ENCODE peak calls at places on chromosome 10, in nine cellular contexts. One of them, this sample, is unnamed.
A peak's percentile ranks its signal among the peaks of the same experiment; 100 is the strongest.

GRCh38 chr10:110725809-110726641 is 81.9 kb downstream of the RBM20 start:
- DNase-seq in iPS DF 6.9: no peak
- DNase-seq in iPS DF 19.7: no peak
- DNase-seq in epithelial cell of esophagus: peak; percentile 18
- DNase-seq in ureter: no peak
- DNase-seq in EH: peak; percentile 30
- DNase-seq in heart right ventricle: peak; percentile 34
- DNase-seq in fibroblast of villous mesenchyme: no peak
- DNase-seq in stimulated activated CD8-positive, alpha-beta memory T cell treated with anti-CD3 and anti-CD28 coated beads, Interleukin-7, amount 100 ng/mL, for 1 hour: no peak
- DNase-seq in this sample: peak; percentile 48

GRCh38 chr10:69474688-69475432 is 23.6 kb downstream of the TSPAN15 start:
- DNase-seq in EH: peak; percentile 95
- DNase-seq in iPS DF 6.9: no peak
- DNase-seq in ureter: no peak
- DNase-seq in iPS DF 19.7: no peak
- DNase-seq in heart right ventricle: peak; percentile 43
- DNase-seq in stimulated activated CD8-positive, alpha-beta memory T cell treated with anti-CD3 and anti-CD28 coated beads, Interleukin-7, amount 100 ng/mL, for 1 hour: no peak
- DNase-seq in fibroblast of villous mesenchyme: peak; percentile 98
- DNase-seq in epithelial cell of esophagus: peak; percentile 74
- DNase-seq in this sample: no peak

GRCh38 chr10:60298408-60299389 is 91.0 kb downstream of the ANK3 start:
- DNase-seq in stimulated activated CD8-positive, alpha-beta memory T cell treated with anti-CD3 and anti-CD28 coated beads, Interleukin-7, amount 100 ng/mL, for 1 hour: no peak
- DNase-seq in heart right ventricle: no peak
- DNase-seq in EH: no peak
- DNase-seq in ureter: no peak
- DNase-seq in fibroblast of villous mesenchyme: no peak
- DNase-seq in epithelial cell of esophagus: no peak
- DNase-seq in iPS DF 19.7: no peak
- DNase-seq in iPS DF 6.9: no peak
- DNase-seq in this sample: no peak

GRCh38 chr10:86671419-86671818 is 3.1 kb downstream of the LDB3 start:
- DNase-seq in fibroblast of villous mesenchyme: no peak
- DNase-seq in iPS DF 6.9: no peak
- DNase-seq in epithelial cell of esophagus: no peak
- DNase-seq in heart right ventricle: no peak
- DNase-seq in iPS DF 19.7: no peak
- DNase-seq in stimulated activated CD8-positive, alpha-beta memory T cell treated with anti-CD3 and anti-CD28 coated beads, Interleukin-7, amount 100 ng/mL, for 1 hour: no peak
- DNase-seq in ureter: peak; percentile 65
- DNase-seq in EH: no peak
- DNase-seq in this sample: peak; percentile 51

GRCh38 chr10:133186416-133187090 is 26.5 kb downstream of the KNDC1 start:
- DNase-seq in ureter: no peak
- DNase-seq in epithelial cell of esophagus: no peak
- DNase-seq in stimulated activated CD8-positive, alpha-beta memory T cell treated with anti-CD3 and anti-CD28 coated beads, Interleukin-7, amount 100 ng/mL, for 1 hour: no peak
- DNase-seq in fibroblast of villous mesenchyme: no peak
- DNase-seq in EH: no peak
- DNase-seq in iPS DF 6.9: no peak
- DNase-seq in iPS DF 19.7: no peak
- DNase-seq in heart right ventricle: no peak
- DNase-seq in this sample: no peak

GRCh38 chr10:124943301-124944092 is 1.6 kb downstream of the ZRANB1 start:
- DNase-seq in stimulated activated CD8-positive, alpha-beta memory T cell treated with anti-CD3 and anti-CD28 coated beads, Interleukin-7, amount 100 ng/mL, for 1 hour: no peak
- DNase-seq in heart right ventricle: no peak
- DNase-seq in epithelial cell of esophagus: peak; percentile 64
- DNase-seq in ureter: no peak
- DNase-seq in fibroblast of villous mesenchyme: peak; percentile 98
- DNase-seq in iPS DF 6.9: no peak
- DNase-seq in iPS DF 19.7: no peak
- DNase-seq in EH: peak; percentile 80
- DNase-seq in this sample: no peak

GRCh38 chr10:113958631-113959382 is 84.9 kb upstream of the ADRB1 start:
- DNase-seq in heart right ventricle: no peak
- DNase-seq in epithelial cell of esophagus: peak; percentile 74
- DNase-seq in stimulated activated CD8-positive, alpha-beta memory T cell treated with anti-CD3 and anti-CD28 coated beads, Interleukin-7, amount 100 ng/mL, for 1 hour: no peak
- DNase-seq in iPS DF 19.7: no peak
- DNase-seq in ureter: peak; percentile 46
- DNase-seq in EH: peak; percentile 96
- DNase-seq in iPS DF 6.9: no peak
- DNase-seq in fibroblast of villous mesenchyme: peak; percentile 88
- DNase-seq in this sample: peak; percentile 93

GRCh38 chr10:74825371-74826141 is 844 bp upstream of the KAT6B start:
- DNase-seq in stimulated activated CD8-positive, alpha-beta memory T cell treated with anti-CD3 and anti-CD28 coated beads, Interleukin-7, amount 100 ng/mL, for 1 hour: peak; percentile 15
- DNase-seq in fibroblast of villous mesenchyme: no peak
- DNase-seq in iPS DF 6.9: no peak
- DNase-seq in iPS DF 19.7: no peak
- DNase-seq in epithelial cell of esophagus: no peak
- DNase-seq in ureter: no peak
- DNase-seq in EH: peak; percentile 64
- DNase-seq in heart right ventricle: peak; percentile 68
- DNase-seq in this sample: peak; percentile 67

GRCh38 chr10:98446121-98446655 is 547 bp downstream of the HPS1 start:
- DNase-seq in epithelial cell of esophagus: peak; percentile 33
- DNase-seq in stimulated activated CD8-positive, alpha-beta memory T cell treated with anti-CD3 and anti-CD28 coated beads, Interleukin-7, amount 100 ng/mL, for 1 hour: peak; percentile 21
- DNase-seq in fibroblast of villous mesenchyme: peak; percentile 34
- DNase-seq in EH: peak; percentile 52
- DNase-seq in ureter: no peak
- DNase-seq in iPS DF 6.9: no peak
- DNase-seq in iPS DF 19.7: no peak
- DNase-seq in heart right ventricle: peak; percentile 47
- DNase-seq in this sample: no peak

GRCh38 chr10:114401195-114401741 is 3.0 kb downstream of the AFAP1L2 start:
- DNase-seq in stimulated activated CD8-positive, alpha-beta memory T cell treated with anti-CD3 and anti-CD28 coated beads, Interleukin-7, amount 100 ng/mL, for 1 hour: no peak
- DNase-seq in EH: peak; percentile 90
- DNase-seq in heart right ventricle: peak; percentile 55
- DNase-seq in fibroblast of villous mesenchyme: peak; percentile 99
- DNase-seq in epithelial cell of esophagus: no peak
- DNase-seq in ureter: peak; percentile 79
- DNase-seq in iPS DF 19.7: no peak
- DNase-seq in iPS DF 6.9: no peak
- DNase-seq in this sample: no peak

GRCh38 chr10:60208676-60209269 is 180.9 kb downstream of the ANK3 start:
- DNase-seq in iPS DF 19.7: no peak
- DNase-seq in ureter: no peak
- DNase-seq in heart right ventricle: no peak
- DNase-seq in EH: peak; percentile 52
- DNase-seq in fibroblast of villous mesenchyme: peak; percentile 55
- DNase-seq in epithelial cell of esophagus: peak; percentile 56
- DNase-seq in iPS DF 6.9: no peak
- DNase-seq in stimulated activated CD8-positive, alpha-beta memory T cell treated with anti-CD3 and anti-CD28 coated beads, Interleukin-7, amount 100 ng/mL, for 1 hour: no peak
- DNase-seq in this sample: no peak

GRCh38 chr10:29804025-29804852 is 169.5 kb upstream of the SVIL start:
- DNase-seq in stimulated activated CD8-positive, alpha-beta memory T cell treated with anti-CD3 and anti-CD28 coated beads, Interleukin-7, amount 100 ng/mL, for 1 hour: no peak
- DNase-seq in iPS DF 19.7: no peak
- DNase-seq in ureter: peak; percentile 78
- DNase-seq in EH: peak; percentile 96
- DNase-seq in heart right ventricle: no peak
- DNase-seq in fibroblast of villous mesenchyme: peak; percentile 75
- DNase-seq in iPS DF 6.9: no peak
- DNase-seq in epithelial cell of esophagus: peak; percentile 96
- DNase-seq in this sample: no peak

GRCh38 chr10:48683893-48684292 is 780 bp upstream of the WDFY4 start:
- DNase-seq in EH: no peak
- DNase-seq in heart right ventricle: no peak
- DNase-seq in epithelial cell of esophagus: no peak
- DNase-seq in iPS DF 19.7: no peak
- DNase-seq in ureter: no peak
- DNase-seq in fibroblast of villous mesenchyme: no peak
- DNase-seq in iPS DF 6.9: no peak
- DNase-seq in stimulated activated CD8-positive, alpha-beta memory T cell treated with anti-CD3 and anti-CD28 coated beads, Interleukin-7, amount 100 ng/mL, for 1 hour: no peak
- DNase-seq in this sample: no peak

GRCh38 chr10:60731134-60731883 is 47.0 kb upstream of the CDK1 start:
- DNase-seq in heart right ventricle: no peak
- DNase-seq in iPS DF 6.9: no peak
- DNase-seq in iPS DF 19.7: no peak
- DNase-seq in ureter: no peak
- DNase-seq in fibroblast of villous mesenchyme: peak; percentile 48
- DNase-seq in epithelial cell of esophagus: peak; percentile 41
- DNase-seq in EH: no peak
- DNase-seq in stimulated activated CD8-positive, alpha-beta memory T cell treated with anti-CD3 and anti-CD28 coated beads, Interleukin-7, amount 100 ng/mL, for 1 hour: no peak
- DNase-seq in this sample: no peak

GRCh38 chr10:128062837-128063563 is 63.2 kb downstream of the MKI67 start:
- DNase-seq in iPS DF 6.9: no peak
- DNase-seq in stimulated activated CD8-positive, alpha-beta memory T cell treated with anti-CD3 and anti-CD28 coated beads, Interleukin-7, amount 100 ng/mL, for 1 hour: no peak
- DNase-seq in iPS DF 19.7: no peak
- DNase-seq in fibroblast of villous mesenchyme: peak; percentile 13
- DNase-seq in epithelial cell of esophagus: no peak
- DNase-seq in ureter: no peak
- DNase-seq in EH: no peak
- DNase-seq in heart right ventricle: no peak
- DNase-seq in this sample: peak; percentile 21

GRCh38 chr10:61125560-61126250 is 181.7 kb upstream of the RHOBTB1 start:
- DNase-seq in epithelial cell of esophagus: no peak
- DNase-seq in stimulated activated CD8-positive, alpha-beta memory T cell treated with anti-CD3 and anti-CD28 coated beads, Interleukin-7, amount 100 ng/mL, for 1 hour: no peak
- DNase-seq in iPS DF 19.7: no peak
- DNase-seq in ureter: no peak
- DNase-seq in fibroblast of villous mesenchyme: peak; percentile 7
- DNase-seq in EH: no peak
- DNase-seq in iPS DF 6.9: no peak
- DNase-seq in heart right ventricle: no peak
- DNase-seq in this sample: no peak

GRCh38 chr10:35412900-35413491 is 76.7 kb downstream of the CCNY start:
- DNase-seq in iPS DF 19.7: no peak
- DNase-seq in ureter: no peak
- DNase-seq in EH: peak; percentile 58
- DNase-seq in heart right ventricle: no peak
- DNase-seq in epithelial cell of esophagus: peak; percentile 69
- DNase-seq in stimulated activated CD8-positive, alpha-beta memory T cell treated with anti-CD3 and anti-CD28 coated beads, Interleukin-7, amount 100 ng/mL, for 1 hour: no peak
- DNase-seq in iPS DF 6.9: no peak
- DNase-seq in fibroblast of villous mesenchyme: peak; percentile 22
- DNase-seq in this sample: no peak

GRCh38 chr10:70578371-70578947 is 24.1 kb downstream of the PRF1 start:
- DNase-seq in heart right ventricle: no peak
- DNase-seq in EH: peak; percentile 59
- DNase-seq in iPS DF 19.7: no peak
- DNase-seq in fibroblast of villous mesenchyme: peak; percentile 59
- DNase-seq in ureter: no peak
- DNase-seq in epithelial cell of esophagus: peak; percentile 62
- DNase-seq in stimulated activated CD8-positive, alpha-beta memory T cell treated with anti-CD3 and anti-CD28 coated beads, Interleukin-7, amount 100 ng/mL, for 1 hour: peak; percentile 44
- DNase-seq in iPS DF 6.9: no peak
- DNase-seq in this sample: peak; percentile 7

GRCh38 chr10:70455213-70455630 is 13.7 kb upstream of the NODAL start:
- DNase-seq in ureter: no peak
- DNase-seq in iPS DF 6.9: no peak
- DNase-seq in fibroblast of villous mesenchyme: no peak
- DNase-seq in EH: no peak
- DNase-seq in iPS DF 19.7: peak; percentile 99
- DNase-seq in epithelial cell of esophagus: no peak
- DNase-seq in stimulated activated CD8-positive, alpha-beta memory T cell treated with anti-CD3 and anti-CD28 coated beads, Interleukin-7, amount 100 ng/mL, for 1 hour: no peak
- DNase-seq in heart right ventricle: no peak
- DNase-seq in this sample: peak; percentile 89

GRCh38 chr10:128046156-128046933 is 79.9 kb downstream of the MKI67 start:
- DNase-seq in heart right ventricle: no peak
- DNase-seq in fibroblast of villous mesenchyme: no peak
- DNase-seq in epithelial cell of esophagus: no peak
- DNase-seq in EH: no peak
- DNase-seq in iPS DF 6.9: no peak
- DNase-seq in stimulated activated CD8-positive, alpha-beta memory T cell treated with anti-CD3 and anti-CD28 coated beads, Interleukin-7, amount 100 ng/mL, for 1 hour: no peak
- DNase-seq in iPS DF 19.7: no peak
- DNase-seq in ureter: no peak
- DNase-seq in this sample: no peak

GRCh38 chr10:63236113-63236935 is 103.2 kb downstream of the NRBF2 start:
- DNase-seq in iPS DF 6.9: no peak
- DNase-seq in fibroblast of villous mesenchyme: peak; percentile 97
- DNase-seq in heart right ventricle: no peak
- DNase-seq in EH: peak; percentile 93
- DNase-seq in epithelial cell of esophagus: peak; percentile 89
- DNase-seq in ureter: no peak
- DNase-seq in iPS DF 19.7: no peak
- DNase-seq in stimulated activated CD8-positive, alpha-beta memory T cell treated with anti-CD3 and anti-CD28 coated beads, Interleukin-7, amount 100 ng/mL, for 1 hour: no peak
- DNase-seq in this sample: no peak

GRCh38 chr10:20744851-20745250 is 152.3 kb downstream of the NEBL start:
- DNase-seq in EH: no peak
- DNase-seq in iPS DF 19.7: no peak
- DNase-seq in fibroblast of villous mesenchyme: no peak
- DNase-seq in ureter: no peak
- DNase-seq in epithelial cell of esophagus: no peak
- DNase-seq in stimulated activated CD8-positive, alpha-beta memory T cell treated with anti-CD3 and anti-CD28 coated beads, Interleukin-7, amount 100 ng/mL, for 1 hour: no peak
- DNase-seq in iPS DF 6.9: no peak
- DNase-seq in heart right ventricle: no peak
- DNase-seq in this sample: no peak

GRCh38 chr10:60434418-60435046 is 44.9 kb upstream of the ANK3 start:
- DNase-seq in iPS DF 19.7: no peak
- DNase-seq in EH: peak; percentile 69
- DNase-seq in iPS DF 6.9: no peak
- DNase-seq in heart right ventricle: no peak
- DNase-seq in fibroblast of villous mesenchyme: peak; percentile 73
- DNase-seq in stimulated activated CD8-positive, alpha-beta memory T cell treated with anti-CD3 and anti-CD28 coated beads, Interleukin-7, amount 100 ng/mL, for 1 hour: no peak
- DNase-seq in ureter: no peak
- DNase-seq in epithelial cell of esophagus: peak; percentile 69
- DNase-seq in this sample: peak; percentile 55

GRCh38 chr10:110568055-110568735 is 700 bp downstream of the SMC3 start:
- DNase-seq in iPS DF 19.7: no peak
- DNase-seq in fibroblast of villous mesenchyme: peak; percentile 30
- DNase-seq in ureter: no peak
- DNase-seq in EH: peak; percentile 44
- DNase-seq in iPS DF 6.9: no peak
- DNase-seq in heart right ventricle: no peak
- DNase-seq in epithelial cell of esophagus: peak; percentile 20
- DNase-seq in stimulated activated CD8-positive, alpha-beta memory T cell treated with anti-CD3 and anti-CD28 coated beads, Interleukin-7, amount 100 ng/mL, for 1 hour: peak; percentile 19
- DNase-seq in this sample: peak; percentile 51

GRCh38 chr10:129775681-129776080 is 188.4 kb downstream of the EBF3 start:
- DNase-seq in ureter: no peak
- DNase-seq in iPS DF 19.7: no peak
- DNase-seq in heart right ventricle: no peak
- DNase-seq in EH: no peak
- DNase-seq in stimulated activated CD8-positive, alpha-beta memory T cell treated with anti-CD3 and anti-CD28 coated beads, Interleukin-7, amount 100 ng/mL, for 1 hour: no peak
- DNase-seq in epithelial cell of esophagus: no peak
- DNase-seq in iPS DF 6.9: no peak
- DNase-seq in fibroblast of villous mesenchyme: no peak
- DNase-seq in this sample: peak; percentile 29

GRCh38 chr10:97612386-97612785 is 20.9 kb downstream of the MORN4 start:
- DNase-seq in stimulated activated CD8-positive, alpha-beta memory T cell treated with anti-CD3 and anti-CD28 coated beads, Interleukin-7, amount 100 ng/mL, for 1 hour: no peak
- DNase-seq in epithelial cell of esophagus: peak; percentile 73
- DNase-seq in heart right ventricle: no peak
- DNase-seq in EH: peak; percentile 71
- DNase-seq in iPS DF 19.7: peak; percentile 25
- DNase-seq in fibroblast of villous mesenchyme: peak; percentile 48
- DNase-seq in ureter: no peak
- DNase-seq in iPS DF 6.9: peak; percentile 29
- DNase-seq in this sample: no peak

GRCh38 chr10:11578802-11579255 is 32.6 kb downstream of the USP6NL start:
- DNase-seq in heart right ventricle: no peak
- DNase-seq in epithelial cell of esophagus: no peak
- DNase-seq in EH: no peak
- DNase-seq in fibroblast of villous mesenchyme: no peak
- DNase-seq in iPS DF 6.9: no peak
- DNase-seq in iPS DF 19.7: no peak
- DNase-seq in stimulated activated CD8-positive, alpha-beta memory T cell treated with anti-CD3 and anti-CD28 coated beads, Interleukin-7, amount 100 ng/mL, for 1 hour: no peak
- DNase-seq in ureter: no peak
- DNase-seq in this sample: no peak

GRCh38 chr10:46557319-46558140 is 1.1 kb upstream of the GPRIN2 start:
- DNase-seq in fibroblast of villous mesenchyme: no peak
- DNase-seq in stimulated activated CD8-positive, alpha-beta memory T cell treated with anti-CD3 and anti-CD28 coated beads, Interleukin-7, amount 100 ng/mL, for 1 hour: no peak
- DNase-seq in iPS DF 19.7: no peak
- DNase-seq in epithelial cell of esophagus: no peak
- DNase-seq in iPS DF 6.9: no peak
- DNase-seq in EH: no peak
- DNase-seq in ureter: peak; percentile 52
- DNase-seq in heart right ventricle: no peak
- DNase-seq in this sample: peak; percentile 21

GRCh38 chr10:113680172-113681111 is 730 bp downstream of the CASP7 start:
- DNase-seq in iPS DF 6.9: no peak
- DNase-seq in iPS DF 19.7: no peak
- DNase-seq in ureter: peak; percentile 52
- DNase-seq in stimulated activated CD8-positive, alpha-beta memory T cell treated with anti-CD3 and anti-CD28 coated beads, Interleukin-7, amount 100 ng/mL, for 1 hour: no peak
- DNase-seq in epithelial cell of esophagus: peak; percentile 80
- DNase-seq in fibroblast of villous mesenchyme: peak; percentile 63
- DNase-seq in EH: peak; percentile 78
- DNase-seq in heart right ventricle: peak; percentile 41
- DNase-seq in this sample: peak; percentile 10

GRCh38 chr10:19977097-19977521 is 160.9 kb downstream of the PLXDC2 start:
- DNase-seq in heart right ventricle: no peak
- DNase-seq in ureter: no peak
- DNase-seq in EH: no peak
- DNase-seq in fibroblast of villous mesenchyme: peak; percentile 59
- DNase-seq in iPS DF 19.7: no peak
- DNase-seq in stimulated activated CD8-positive, alpha-beta memory T cell treated with anti-CD3 and anti-CD28 coated beads, Interleukin-7, amount 100 ng/mL, for 1 hour: no peak
- DNase-seq in epithelial cell of esophagus: no peak
- DNase-seq in iPS DF 6.9: no peak
- DNase-seq in this sample: no peak

GRCh38 chr10:111098679-111099437 is 22.0 kb downstream of the ADRA2A start:
- DNase-seq in ureter: no peak
- DNase-seq in iPS DF 6.9: no peak
- DNase-seq in heart right ventricle: no peak
- DNase-seq in stimulated activated CD8-positive, alpha-beta memory T cell treated with anti-CD3 and anti-CD28 coated beads, Interleukin-7, amount 100 ng/mL, for 1 hour: no peak
- DNase-seq in iPS DF 19.7: no peak
- DNase-seq in fibroblast of villous mesenchyme: no peak
- DNase-seq in epithelial cell of esophagus: peak; percentile 8
- DNase-seq in EH: peak; percentile 19
- DNase-seq in this sample: no peak

This sample was measured in Caco-2.